ENCODE peak calls at places on chromosomes 1 and 21, in four cellular contexts. T is colonic mucosa, F is MCF 10A, X is lower lobe of right lung. D is an unnamed sample.

GRCh38 chr1:93753766-93754763 is 72.4 kb upstream of the BCAR3 start:
- DNase-seq in T (no peak), X (no peak), F (peak; percentile 70), D (no peak)

GRCh38 chr21:43188181-43188580 is 19.4 kb downstream of the CRYAA start:
- DNase-seq in F (no peak), X (no peak), T (no peak), D (no peak)

GRCh38 chr1:84871181-84871580 is 21.8 kb downstream of the LPAR3 start:
- DNase-seq in T (no peak), X (no peak), F (no peak), D (no peak)

GRCh38 chr1:64744492-64745180 is at the start of gene RAVER2:
- DNase-seq in X (peak; percentile 86), T (peak; percentile 79), F (peak; percentile 79), D (peak; percentile 69)

GRCh38 chr21:38165466-38166213 is 91.2 kb upstream of the KCNJ15 start:
- DNase-seq in T (no peak), X (no peak), F (no peak), D (no peak)

GRCh38 chr1:159869173-159869572 is 6.7 kb upstream of the VSIG8 start:
- DNase-seq in T (no peak), F (peak; percentile 84), X (no peak), D (no peak)

GRCh38 chr1:163170975-163171676 is 31.6 kb downstream of the RGS5 start:
- DNase-seq in T (no peak), X (no peak), F (peak; percentile 38), D (no peak)

GRCh38 chr1:9278114-9278513 is 14.6 kb upstream of the SPSB1 start:
- DNase-seq in F (no peak), X (no peak), T (no peak), D (no peak)

GRCh38 chr1:236819856-236820255 is 24.8 kb downstream of the MTR start:
- DNase-seq in F (no peak), T (no peak), X (no peak), D (no peak)

GRCh38 chr1:53080769-53081168 is 18.8 kb downstream of the PODN start:
- DNase-seq in T (no peak), X (peak; percentile 45), F (no peak), D (no peak)

GRCh38 chr1:176691251-176692228 is 228.6 kb downstream of the PAPPA2 start:
- DNase-seq in T (peak; percentile 48), F (peak; percentile 81), X (no peak), D (peak; percentile 34)

GRCh38 chr21:34523019-34523418 is 11.0 kb upstream of the KCNE1 start:
- DNase-seq in T (peak; percentile 76), X (no peak), F (no peak), D (no peak)

GRCh38 chr1:19656780-19657475 is 7.7 kb upstream of the HTR6 start:
- DNase-seq in F (no peak), X (no peak), T (no peak), D (no peak)

GRCh38 chr1:51583532-51583931 is 33.4 kb upstream of the OSBPL9 start:
- DNase-seq in F (no peak), T (no peak), X (peak; percentile 46), D (no peak)

GRCh38 chr1:65323246-65323645 is 13.9 kb downstream of the DNAJC6 start:
- DNase-seq in T (no peak), X (no peak), F (no peak), D (no peak)

GRCh38 chr1:231544943-231545592 is 16.6 kb downstream of the TSNAX start:
- DNase-seq in F (no peak), X (no peak), T (no peak), D (no peak)

GRCh38 chr1:10635385-10635896 is 160.7 kb downstream of the PEX14 start:
- DNase-seq in T (no peak), F (peak; percentile 93), X (peak; percentile 68), D (no peak)

GRCh38 chr1:202625416-202626360 is 84.6 kb downstream of the SYT2 start:
- DNase-seq in T (peak; percentile 73), X (peak; percentile 77), F (peak; percentile 80), D (peak; percentile 77)

GRCh38 chr1:201192478-201192804 is 1.8 kb downstream of the IGFN1 start:
- DNase-seq in F (no peak), T (no peak), X (no peak), D (no peak)

GRCh38 chr21:37484535-37485474 is 118.2 kb downstream of the DYRK1A start:
- DNase-seq in T (no peak), X (no peak), F (no peak), D (no peak)

GRCh38 chr21:45289655-45290515 is 2.2 kb upstream of the POFUT2 start:
- DNase-seq in T (no peak), X (peak; percentile 20), F (no peak), D (no peak)

GRCh38 chr21:14684071-14684470 is 138.0 kb upstream of the SAMSN1 start:
- DNase-seq in X (no peak), T (no peak), F (no peak), D (no peak)

GRCh38 chr1:19468397-19468956 is 16.9 kb downstream of the CAPZB start:
- DNase-seq in T (peak; percentile 96), F (no peak), X (peak; percentile 75), D (no peak)

GRCh38 chr21:43362306-43362927 is 64.5 kb downstream of the SIK1 start:
- DNase-seq in X (peak; percentile 71), F (no peak), T (peak; percentile 43), D (peak; percentile 71)

GRCh38 chr1:106995970-106996369 is 60.5 kb upstream of the PRMT6 start:
- DNase-seq in F (no peak), X (no peak), T (no peak), D (peak; percentile 48)

GRCh38 chr1:199279872-199280649 is 641.2 kb downstream of the PTPRC start:
- DNase-seq in T (no peak), F (no peak), X (no peak), D (peak; percentile 5)

GRCh38 chr1:203675596-203676347 is 49.1 kb downstream of the ATP2B4 start:
- DNase-seq in F (no peak), X (no peak), T (peak; percentile 66), D (no peak)

GRCh38 chr1:203676455-203676854 is 49.8 kb downstream of the ATP2B4 start:
- DNase-seq in X (no peak), F (no peak), T (no peak), D (no peak)

GRCh38 chr1:203671808-203672207 is 45.2 kb downstream of the ATP2B4 start:
- DNase-seq in T (no peak), F (no peak), X (no peak), D (no peak)

GRCh38 chr1:203672354-203672753 is 45.7 kb downstream of the ATP2B4 start:
- DNase-seq in F (no peak), T (peak; percentile 38), X (no peak), D (no peak)

DNA sequence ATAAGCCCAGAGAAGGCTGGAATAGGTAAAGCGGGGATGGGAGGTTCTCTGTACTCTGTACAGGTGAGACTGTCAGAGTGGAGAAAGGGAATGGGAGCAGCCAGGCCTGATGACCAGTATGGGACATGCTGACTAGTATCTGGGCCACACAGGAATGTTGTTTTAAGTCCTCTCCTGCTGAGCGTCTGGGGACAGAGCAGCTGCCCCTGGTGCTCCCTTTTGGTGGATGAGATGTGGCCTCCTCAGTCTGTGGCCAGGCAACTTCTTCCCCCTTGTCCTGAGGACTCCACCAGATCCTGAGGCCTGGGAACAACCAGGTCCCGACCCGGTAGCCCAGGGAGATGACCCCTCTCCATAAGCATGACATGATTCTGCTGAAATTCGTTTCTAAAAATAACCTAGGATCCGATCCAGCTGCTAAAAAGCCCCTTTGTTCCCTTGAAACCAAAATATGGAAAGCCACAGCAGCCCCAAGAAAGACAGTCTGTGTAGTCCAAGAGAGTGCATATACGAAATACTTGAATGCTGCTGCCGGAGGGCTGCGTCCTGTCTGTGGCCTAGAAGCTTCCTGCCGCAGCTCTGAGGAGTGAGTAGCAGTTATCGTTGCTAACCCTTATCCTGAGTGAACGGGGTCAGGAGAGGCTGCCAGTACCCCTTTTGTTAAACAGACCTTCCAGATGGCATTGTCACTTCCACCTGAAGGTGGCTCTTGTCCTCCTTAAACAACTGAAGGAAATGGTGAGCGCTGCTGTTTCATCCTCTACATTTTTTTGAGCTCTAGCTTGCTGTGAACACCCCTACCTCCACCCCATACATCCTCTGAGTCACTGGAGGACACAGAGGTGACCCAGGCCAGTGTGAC is 47.1 kb downstream of the ATP2B4 start:
- DNase-seq in T (peak; percentile 32), X (no peak), F (peak; percentile 99), D (peak; percentile 53)
- TF ChIP-seq CTCF in T (no peak), X (peak; percentile 21), F (peak; percentile 39), D (peak; percentile 24)

DNA sequence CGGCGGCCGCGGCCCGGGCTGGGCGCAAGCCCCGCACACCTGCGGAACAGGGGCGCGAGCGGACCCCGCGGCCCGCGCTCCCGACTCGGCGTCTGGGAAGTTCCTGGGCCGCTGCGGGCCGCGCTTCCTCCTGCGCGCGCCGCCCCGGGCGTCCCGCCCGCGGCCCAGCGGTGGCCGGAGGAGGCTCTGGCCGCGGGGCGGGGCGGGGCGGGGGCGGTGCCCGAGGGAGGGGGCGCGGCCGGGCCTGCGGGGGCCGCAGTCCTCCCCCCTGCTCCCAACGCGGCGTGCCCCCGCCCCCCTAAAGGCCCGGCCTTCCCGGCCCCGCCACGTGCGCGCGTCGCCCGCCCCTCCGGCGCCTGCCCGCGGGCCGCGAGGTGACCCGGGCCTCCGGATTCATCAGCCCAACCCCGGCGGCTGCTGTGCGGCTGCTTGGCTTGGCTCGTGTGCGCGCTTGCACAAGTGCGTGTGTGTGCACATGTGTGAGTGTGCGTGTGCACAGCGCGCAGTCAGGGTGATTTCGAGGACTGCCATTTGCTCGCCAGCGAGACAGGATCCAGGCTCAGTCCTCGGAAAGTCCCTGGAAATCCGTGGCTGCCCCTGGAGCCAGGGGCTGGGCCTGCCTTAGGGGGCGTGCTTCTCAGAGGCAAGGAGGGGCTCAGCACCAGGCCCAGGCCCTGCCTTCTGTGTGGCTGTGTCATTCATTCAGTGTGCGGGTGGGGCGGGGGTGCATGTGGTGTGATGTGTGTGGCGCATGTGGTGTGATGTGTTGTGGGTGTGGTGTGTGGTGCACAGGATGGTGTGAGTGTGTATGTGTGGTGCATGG is at the start of gene C2CD2:
- DNase-seq in F (peak; percentile 56), X (peak; percentile 78), T (peak; percentile 68), D (peak; percentile 97)
- TF ChIP-seq CTCF in F (no peak), X (no peak), T (no peak), D (no peak)

GRCh38 chr1:46302091-46303037 is 1.1 kb downstream of the LRRC41 start:
- DNase-seq in T (peak; percentile 53), X (peak; percentile 75), F (peak; percentile 46), D (peak; percentile 84)
- TF ChIP-seq CTCF in T (no peak), X (peak; percentile 26), F (no peak), D (peak; percentile 77)

GRCh38 chr1:182301467-182302198 is 90.0 kb downstream of the GLUL start:
- DNase-seq in F (peak; percentile 42), X (no peak), T (peak; percentile 68), D (no peak)
- TF ChIP-seq CTCF in F (no peak), X (no peak), T (no peak), D (peak; percentile 18)